ENCODE peak calls at places on chromosomes 13 and 19, in four cellular contexts. One of them, this sample, is unnamed.
A peak's percentile ranks its signal among the peaks of the same experiment; 100 is the strongest.

GRCh38 chr19:3142292-3142670 is 6.4 kb downstream of the GNA15 start:
- DNase-seq in CD8-positive, alpha-beta T cell: no peak
- DNase-seq in mammary epithelial cell: peak; percentile 87
- DNase-seq in astrocyte of the cerebellum: no peak
- DNase-seq in this sample: peak; percentile 34

GRCh38 chr13:38979891-38980627 is 10.6 kb downstream of the STOML3 start:
- DNase-seq in CD8-positive, alpha-beta T cell: no peak
- DNase-seq in mammary epithelial cell: no peak
- DNase-seq in astrocyte of the cerebellum: no peak
- DNase-seq in this sample: no peak

GRCh38 chr13:112688560-112689497 is 1.0 kb upstream of the ATP11A start:
- DNase-seq in CD8-positive, alpha-beta T cell: no peak
- DNase-seq in mammary epithelial cell: no peak
- DNase-seq in astrocyte of the cerebellum: no peak
- DNase-seq in this sample: no peak

GRCh38 chr13:73230714-73231113 is 171.9 kb downstream of the KLF5 start:
- DNase-seq in CD8-positive, alpha-beta T cell: peak; percentile 40
- DNase-seq in mammary epithelial cell: peak; percentile 78
- DNase-seq in astrocyte of the cerebellum: no peak
- DNase-seq in this sample: no peak

GRCh38 chr13:104650426-104650825 is 1584.2 kb upstream of the SLC10A2 start:
- DNase-seq in CD8-positive, alpha-beta T cell: no peak
- DNase-seq in mammary epithelial cell: peak; percentile 28
- DNase-seq in astrocyte of the cerebellum: no peak
- DNase-seq in this sample: no peak

GRCh38 chr13:41222259-41222852 is 28.0 kb upstream of the KBTBD7 start:
- DNase-seq in CD8-positive, alpha-beta T cell: peak; percentile 49
- DNase-seq in mammary epithelial cell: peak; percentile 75
- DNase-seq in astrocyte of the cerebellum: peak; percentile 22
- DNase-seq in this sample: no peak

GRCh38 chr13:73096173-73097117 is 37.6 kb downstream of the KLF5 start:
- DNase-seq in CD8-positive, alpha-beta T cell: no peak
- DNase-seq in mammary epithelial cell: peak; percentile 81
- DNase-seq in astrocyte of the cerebellum: no peak
- DNase-seq in this sample: no peak

GRCh38 chr19:14114854-14115253 is 2.7 kb downstream of the PRKACA start:
- DNase-seq in CD8-positive, alpha-beta T cell: peak; percentile 48
- DNase-seq in mammary epithelial cell: no peak
- DNase-seq in astrocyte of the cerebellum: no peak
- DNase-seq in this sample: no peak

GRCh38 chr19:45506991-45507863 is at the start of gene VASP:
- DNase-seq in CD8-positive, alpha-beta T cell: peak; percentile 93
- DNase-seq in mammary epithelial cell: peak; percentile 92
- DNase-seq in astrocyte of the cerebellum: peak; percentile 68
- DNase-seq in this sample: peak; percentile 54

GRCh38 chr13:80100636-80101035 is 240.3 kb downstream of the SPRY2 start:
- DNase-seq in CD8-positive, alpha-beta T cell: no peak
- DNase-seq in mammary epithelial cell: no peak
- DNase-seq in astrocyte of the cerebellum: no peak
- DNase-seq in this sample: no peak

GRCh38 chr13:77053192-77053591 is 26.2 kb upstream of the FBXL3 start:
- DNase-seq in CD8-positive, alpha-beta T cell: no peak
- DNase-seq in mammary epithelial cell: no peak
- DNase-seq in astrocyte of the cerebellum: no peak
- DNase-seq in this sample: no peak

GRCh38 chr13:67740871-67741475 is 510.8 kb upstream of the PCDH9 start:
- DNase-seq in CD8-positive, alpha-beta T cell: no peak
- DNase-seq in mammary epithelial cell: no peak
- DNase-seq in astrocyte of the cerebellum: no peak
- DNase-seq in this sample: no peak

GRCh38 chr19:40907968-40908735 is 26.1 kb upstream of the CYP2A7 start:
- DNase-seq in CD8-positive, alpha-beta T cell: peak; percentile 61
- DNase-seq in mammary epithelial cell: no peak
- DNase-seq in astrocyte of the cerebellum: no peak
- DNase-seq in this sample: no peak

GRCh38 chr19:40445637-40445944 is 1.5 kb upstream of the SERTAD3 start:
- DNase-seq in CD8-positive, alpha-beta T cell: no peak
- DNase-seq in mammary epithelial cell: no peak
- DNase-seq in astrocyte of the cerebellum: no peak
- DNase-seq in this sample: no peak

GRCh38 chr13:101925731-101926130 is 473.3 kb downstream of the ITGBL1 start:
- DNase-seq in CD8-positive, alpha-beta T cell: no peak
- DNase-seq in mammary epithelial cell: no peak
- DNase-seq in astrocyte of the cerebellum: no peak
- DNase-seq in this sample: no peak

GRCh38 chr13:20489185-20489820 is 36.4 kb downstream of the CRYL1 start:
- DNase-seq in CD8-positive, alpha-beta T cell: no peak
- DNase-seq in mammary epithelial cell: no peak
- DNase-seq in astrocyte of the cerebellum: no peak
- DNase-seq in this sample: no peak

DNA sequence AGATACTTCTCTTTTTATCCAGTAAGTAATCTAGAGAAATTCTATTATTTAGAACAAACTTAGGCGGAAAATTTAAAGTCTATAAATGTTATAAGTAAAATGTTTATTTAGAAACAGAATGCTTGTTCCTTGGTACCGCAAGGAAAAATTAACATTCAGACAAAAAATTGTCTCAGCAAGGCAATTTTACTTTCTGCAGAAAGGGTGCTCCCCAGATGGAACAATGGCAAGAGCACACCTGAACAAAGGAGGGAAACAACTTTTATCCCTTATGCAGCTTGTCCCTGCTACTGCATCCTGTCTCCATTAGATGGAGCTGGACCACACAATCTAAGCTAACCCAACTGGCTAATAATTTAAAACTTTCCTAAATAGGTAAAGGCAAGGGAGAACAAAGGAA is 6.5 kb upstream of the ZNF708 start:
- DNase-seq in CD8-positive, alpha-beta T cell: no peak
- DNase-seq in mammary epithelial cell: no peak
- DNase-seq in astrocyte of the cerebellum: no peak
- DNase-seq in this sample: no peak
- TF ChIP-seq CTCF in CD8-positive, alpha-beta T cell: no peak
- TF ChIP-seq CTCF in mammary epithelial cell: no peak
- TF ChIP-seq CTCF in astrocyte of the cerebellum: no peak
- TF ChIP-seq CTCF in this sample: no peak

DNA sequence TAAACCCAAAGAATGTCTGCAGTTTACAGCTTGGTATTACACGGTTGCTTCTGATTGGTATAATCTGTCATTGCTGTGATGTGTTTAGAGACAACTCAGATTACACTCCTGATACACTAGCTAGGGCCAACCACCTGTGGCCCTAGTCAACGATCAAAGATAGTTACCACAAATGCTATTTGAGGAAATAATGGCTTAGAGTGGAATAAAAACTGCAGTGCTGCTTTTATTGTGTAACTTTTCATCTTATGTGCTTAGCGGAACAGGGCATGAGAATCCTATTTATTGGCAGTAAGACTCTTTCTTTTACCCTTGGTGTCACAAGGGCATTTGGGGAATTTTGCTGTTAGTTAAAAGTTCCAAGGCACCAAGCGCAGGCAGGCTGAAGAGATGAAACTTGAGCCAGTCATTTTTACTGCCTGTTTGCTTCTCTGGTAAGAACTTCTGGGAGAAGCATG is 363.3 kb downstream of the KCNRG start:
- DNase-seq in CD8-positive, alpha-beta T cell: no peak
- DNase-seq in mammary epithelial cell: no peak
- DNase-seq in astrocyte of the cerebellum: no peak
- DNase-seq in this sample: peak; percentile 61
- H3K4me3 ChIP-seq in CD8-positive, alpha-beta T cell: no peak overlapping the region
- H3K4me3 ChIP-seq in mammary epithelial cell: no peak overlapping the region
- H3K4me3 ChIP-seq in astrocyte of the cerebellum: no peak overlapping the region
- H3K4me3 ChIP-seq in this sample: no peak overlapping the region

GRCh38 chr13:58852076-58852475 is 1220.5 kb downstream of the PCDH17 start:
- DNase-seq in CD8-positive, alpha-beta T cell: no peak
- DNase-seq in mammary epithelial cell: peak; percentile 0
- DNase-seq in astrocyte of the cerebellum: peak; percentile 31
- DNase-seq in this sample: no peak

GRCh38 chr13:58858870-58859371 is 1227.4 kb downstream of the PCDH17 start:
- DNase-seq in CD8-positive, alpha-beta T cell: no peak
- DNase-seq in mammary epithelial cell: no peak
- DNase-seq in astrocyte of the cerebellum: no peak
- DNase-seq in this sample: no peak

GRCh38 chr13:58855283-58855682 is 1223.7 kb downstream of the PCDH17 start:
- DNase-seq in CD8-positive, alpha-beta T cell: no peak
- DNase-seq in mammary epithelial cell: no peak
- DNase-seq in astrocyte of the cerebellum: peak; percentile 61
- DNase-seq in this sample: peak; percentile 76
- TF ChIP-seq CTCF in CD8-positive, alpha-beta T cell: no peak
- TF ChIP-seq CTCF in mammary epithelial cell: no peak
- TF ChIP-seq CTCF in astrocyte of the cerebellum: no peak
- TF ChIP-seq CTCF in this sample: no peak

GRCh38 chr19:36221474-36221873 is 6.6 kb downstream of the ZNF146 start:
- DNase-seq in CD8-positive, alpha-beta T cell: no peak
- DNase-seq in mammary epithelial cell: no peak
- DNase-seq in astrocyte of the cerebellum: no peak
- DNase-seq in this sample: no peak

GRCh38 chr19:36222503-36222902 is 7.6 kb downstream of the ZNF146 start:
- DNase-seq in CD8-positive, alpha-beta T cell: no peak
- DNase-seq in mammary epithelial cell: no peak
- DNase-seq in astrocyte of the cerebellum: no peak
- DNase-seq in this sample: no peak

GRCh38 chr19:36225219-36225892 is 10.4 kb downstream of the ZNF146 start:
- DNase-seq in CD8-positive, alpha-beta T cell: no peak
- DNase-seq in mammary epithelial cell: peak; percentile 17
- DNase-seq in astrocyte of the cerebellum: no peak
- DNase-seq in this sample: no peak
- H3K4me3 ChIP-seq in CD8-positive, alpha-beta T cell: no peak overlapping the region
- H3K4me3 ChIP-seq in mammary epithelial cell: no peak overlapping the region
- H3K4me3 ChIP-seq in astrocyte of the cerebellum: no peak overlapping the region
- H3K4me3 ChIP-seq in this sample: no peak overlapping the region

GRCh38 chr19:34261335-34262109 is 7.2 kb downstream of the GARRE1 start:
- DNase-seq in CD8-positive, alpha-beta T cell: no peak
- DNase-seq in mammary epithelial cell: no peak
- DNase-seq in astrocyte of the cerebellum: no peak
- DNase-seq in this sample: no peak

GRCh38 chr19:34257559-34257924 is 3.2 kb downstream of the GARRE1 start:
- DNase-seq in CD8-positive, alpha-beta T cell: no peak
- DNase-seq in mammary epithelial cell: no peak
- DNase-seq in astrocyte of the cerebellum: no peak
- DNase-seq in this sample: no peak

GRCh38 chr19:34256835-34257558 is 2.6 kb downstream of the GARRE1 start:
- DNase-seq in CD8-positive, alpha-beta T cell: no peak
- DNase-seq in mammary epithelial cell: no peak
- DNase-seq in astrocyte of the cerebellum: no peak
- DNase-seq in this sample: no peak

GRCh38 chr19:34260771-34261173 is 6.4 kb downstream of the GARRE1 start:
- DNase-seq in CD8-positive, alpha-beta T cell: no peak
- DNase-seq in mammary epithelial cell: no peak
- DNase-seq in astrocyte of the cerebellum: no peak
- DNase-seq in this sample: no peak

GRCh38 chr19:34259367-34259865 is 5.1 kb downstream of the GARRE1 start:
- DNase-seq in CD8-positive, alpha-beta T cell: no peak
- DNase-seq in mammary epithelial cell: no peak
- DNase-seq in astrocyte of the cerebellum: no peak
- DNase-seq in this sample: no peak
- TF ChIP-seq CTCF in CD8-positive, alpha-beta T cell: no peak
- TF ChIP-seq CTCF in mammary epithelial cell: no peak
- TF ChIP-seq CTCF in astrocyte of the cerebellum: no peak
- TF ChIP-seq CTCF in this sample: no peak

DNA sequence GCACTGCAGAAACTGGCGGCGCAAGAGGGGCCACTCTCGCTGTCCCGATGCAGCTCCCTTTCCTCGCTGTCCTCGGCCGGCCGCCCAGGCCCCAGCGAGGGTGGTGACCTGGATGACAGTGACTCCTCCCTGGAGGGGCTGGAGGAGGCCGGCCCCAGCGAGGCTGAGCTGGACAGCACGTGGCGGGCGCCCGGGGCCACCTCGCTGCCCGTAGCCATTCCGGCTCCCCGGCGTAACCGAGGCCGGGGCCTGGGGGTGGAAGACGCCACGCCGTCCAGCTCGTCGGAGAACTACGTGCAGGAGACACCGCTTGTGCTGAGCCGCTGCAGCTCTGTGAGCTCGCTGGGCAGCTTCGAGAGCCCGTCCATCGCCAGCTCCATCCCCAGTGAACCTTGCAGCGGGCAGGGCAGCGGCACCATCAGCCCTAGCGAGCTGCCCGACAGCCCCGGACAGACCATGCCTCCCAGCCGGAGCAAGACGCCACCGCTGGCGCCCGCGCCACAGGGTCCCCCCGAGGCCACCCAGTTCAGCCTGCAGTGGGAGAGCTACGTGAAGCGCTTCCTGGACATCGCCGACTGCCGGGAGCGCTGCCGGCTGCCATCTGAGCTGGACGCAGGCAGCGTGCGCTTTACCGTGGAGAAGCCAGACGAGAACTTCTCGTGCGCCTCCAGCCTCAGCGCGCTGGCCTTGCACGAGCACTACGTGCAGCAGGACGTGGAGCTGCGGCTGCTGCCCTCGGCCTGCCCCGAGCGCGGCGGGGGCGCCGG is 12.4 kb downstream of the C19orf25 start:
- DNase-seq in CD8-positive, alpha-beta T cell: no peak
- DNase-seq in mammary epithelial cell: no peak
- DNase-seq in astrocyte of the cerebellum: no peak
- DNase-seq in this sample: no peak
- H3K4me3 ChIP-seq in CD8-positive, alpha-beta T cell: no peak overlapping the region
- H3K4me3 ChIP-seq in mammary epithelial cell: no peak overlapping the region
- H3K4me3 ChIP-seq in astrocyte of the cerebellum: no peak overlapping the region
- H3K4me3 ChIP-seq in this sample: no peak overlapping the region

This sample was measured in retinal pigment epithelial cell.